ENCODE peak calls at places on chromosome 2, in ten cellular contexts. V is kidney, G is iPS DF 6.9, I is cardiac muscle cell, D is esophagus muscularis mucosa, B is fibroblast of lung, W is OCI-LY7, U is astrocyte, P is H1, S is tibial nerve. R is an unnamed sample. For H3K36me3, the result is how much of the 10 kb centered on the place peaks cover.

GRCh38 chr2:67515021-67515420 is 117.9 kb downstream of the ETAA1 start:
- DNase-seq in U (no peak), B (peak), S (no peak), P (no peak), G (no peak), W (no peak), V (no peak), I (no peak), D (no peak), R (peak)

GRCh38 chr2:43285987-43286386 is 59.6 kb upstream of the ZFP36L2 start:
- DNase-seq in W (no peak), B (no peak), S (no peak), V (no peak), I (no peak), P (no peak), D (no peak), G (no peak), U (no peak), R (no peak)

GRCh38 chr2:190649035-190649797 is at the start of gene NAB1:
- DNase-seq in B (peak), I (peak), D (no peak), P (no peak), V (peak), S (no peak), U (no peak), W (peak), G (no peak), R (no peak)

GRCh38 chr2:10787176-10787968 is 25.2 kb downstream of the PDIA6 start:
- DNase-seq in S (no peak), D (no peak), P (no peak), I (no peak), U (no peak), W (peak), G (no peak), B (no peak), V (peak), R (no peak)

GRCh38 chr2:160555420-160555819 is 61.8 kb upstream of the RBMS1 start:
- DNase-seq in U (no peak), D (no peak), G (no peak), W (no peak), V (no peak), I (no peak), B (no peak), P (no peak), S (no peak), R (peak)

GRCh38 chr2:127040169-127040568 is 66.8 kb downstream of the BIN1 start:
- DNase-seq in G (no peak), B (no peak), S (no peak), W (no peak), I (no peak), P (no peak), D (no peak), V (no peak), U (no peak), R (no peak)

GRCh38 chr2:239700946-239701345 is 300.1 kb upstream of the HDAC4 start:
- DNase-seq in D (no peak), W (no peak), V (no peak), P (no peak), U (no peak), S (no peak), G (no peak), I (no peak), B (no peak), R (no peak)

GRCh38 chr2:59684771-59685166 is 868.7 kb downstream of the BCL11A start:
- DNase-seq in G (no peak), I (no peak), D (no peak), S (no peak), W (no peak), U (no peak), B (no peak), P (no peak), V (no peak), R (no peak)

GRCh38 chr2:86772626-86773025 is 18.1 kb downstream of the CD8A start:
- DNase-seq in G (no peak), I (no peak), D (no peak), W (peak), P (no peak), V (no peak), U (no peak), B (no peak), S (no peak), R (no peak)
- H3K36me3 ChIP-seq in G (under half), I (under half), D (half or more), W (half or more), P (under half), V (under half), U (under half), B (under half), S (half or more), R (under half)

GRCh38 chr2:105804266-105804665 is 59.6 kb downstream of the NCK2 start:
- DNase-seq in U (peak), B (peak), G (no peak), S (no peak), P (no peak), D (no peak), I (no peak), W (no peak), V (no peak), R (no peak)

GRCh38 chr2:105802587-105802986 is 57.9 kb downstream of the NCK2 start:
- DNase-seq in U (no peak), W (peak), P (no peak), S (no peak), B (no peak), G (no peak), I (no peak), D (no peak), V (no peak), R (peak)

GRCh38 chr2:105803773-105804172 is 59.1 kb downstream of the NCK2 start:
- DNase-seq in W (no peak), B (peak), S (no peak), P (no peak), D (no peak), V (no peak), I (no peak), U (peak), G (no peak), R (no peak)

GRCh38 chr2:105801961-105802360 is 57.2 kb downstream of the NCK2 start:
- DNase-seq in U (no peak), V (no peak), G (no peak), B (no peak), D (no peak), P (no peak), I (no peak), S (no peak), W (no peak), R (no peak)

DNA sequence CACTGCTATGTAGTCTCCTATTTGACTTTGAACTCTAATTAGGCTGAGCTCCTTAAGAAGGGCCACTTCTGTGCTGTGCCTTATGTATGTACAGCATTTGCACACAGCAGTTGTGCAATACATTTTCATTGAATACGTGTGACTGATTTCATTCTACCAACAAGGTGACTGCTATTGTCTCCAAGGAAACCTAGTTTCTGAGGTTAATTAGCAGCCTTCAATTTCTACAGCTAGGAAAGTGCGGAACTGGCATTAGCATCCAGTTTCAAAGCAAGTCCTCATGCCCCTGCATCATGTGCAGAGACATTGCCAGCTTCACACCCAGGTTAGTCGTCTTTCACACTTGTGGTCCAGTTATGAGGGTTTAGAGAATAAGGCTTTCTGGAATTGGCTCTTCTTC is 58.6 kb downstream of the NCK2 start:
- DNase-seq in P (no peak), U (no peak), V (no peak), B (no peak), W (no peak), I (no peak), G (no peak), S (no peak), D (no peak), R (peak)
- H3K36me3 ChIP-seq in P (under half), U (under half), V (under half), B (under half), W (under half), I (under half), G (under half), S (under half), D (under half), R (under half)

GRCh38 chr2:9467687-9468086 is 6.7 kb upstream of the IAH1 start:
- DNase-seq in D (no peak), B (no peak), V (peak), U (no peak), W (no peak), P (no peak), I (no peak), S (no peak), G (no peak), R (no peak)
- H3K36me3 ChIP-seq in D (under half), B (under half), V (under half), U (under half), W (half or more), P (under half), I (under half), S (half or more), G (under half), R (under half)

GRCh38 chr2:200494048-200494447 is 15.8 kb downstream of the KCTD18 start:
- DNase-seq in B (no peak), W (no peak), P (no peak), D (peak), I (no peak), G (no peak), U (no peak), V (no peak), S (no peak), R (no peak)
- H3K36me3 ChIP-seq in B (under half), W (half or more), P (under half), D (half or more), I (under half), G (under half), U (under half), V (under half), S (half or more), R (under half)

DNA sequence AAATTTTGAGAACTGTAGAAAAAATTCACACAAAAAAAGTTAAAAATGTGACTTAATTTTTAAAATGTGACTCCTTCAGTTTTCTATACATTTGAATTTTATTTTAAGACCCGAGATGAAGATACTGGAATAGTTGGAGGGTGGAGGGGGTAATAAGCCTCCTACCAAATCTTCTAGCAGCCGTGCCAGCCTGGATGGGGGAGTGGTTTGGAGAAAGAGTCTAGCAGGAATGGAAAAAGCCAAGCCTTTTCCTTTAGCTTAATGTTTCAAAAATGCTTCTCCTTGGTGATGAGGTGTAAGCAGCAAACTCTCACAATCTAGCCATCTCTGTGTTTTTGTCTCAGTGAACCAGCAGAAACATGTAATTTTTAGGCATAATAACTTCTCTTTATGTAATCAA is 14.7 kb downstream of the CASP8 start:
- DNase-seq in G (no peak), U (no peak), S (no peak), I (no peak), V (no peak), P (no peak), B (no peak), W (no peak), D (peak), R (no peak)
- H3K36me3 ChIP-seq in G (under half), U (under half), S (half or more), I (under half), V (under half), P (under half), B (under half), W (half or more), D (half or more), R (under half)

GRCh38 chr2:162058973-162059668 is 14.9 kb downstream of the DPP4 start:
- DNase-seq in B (peak), U (peak), W (no peak), P (no peak), I (no peak), G (no peak), V (no peak), S (no peak), D (peak), R (peak)
- H3K36me3 ChIP-seq in B (under half), U (under half), W (under half), P (under half), I (under half), G (under half), V (under half), S (under half), D (under half), R (under half)

GRCh38 chr2:47876912-47877311 is 29.4 kb downstream of the FBXO11 start:
- DNase-seq in V (no peak), P (no peak), D (no peak), S (no peak), G (no peak), W (no peak), B (no peak), I (no peak), U (no peak), R (no peak)

GRCh38 chr2:47868611-47869352 is 37.5 kb downstream of the FBXO11 start:
- DNase-seq in B (no peak), U (no peak), V (no peak), D (no peak), G (no peak), I (no peak), P (no peak), W (no peak), S (no peak), R (no peak)

GRCh38 chr2:47869859-47870258 is 36.4 kb downstream of the FBXO11 start:
- DNase-seq in P (no peak), S (no peak), U (peak), W (no peak), B (peak), D (no peak), G (no peak), V (no peak), I (no peak), R (no peak)

GRCh38 chr2:47870668-47871540 is 35.4 kb downstream of the FBXO11 start:
- DNase-seq in I (no peak), G (no peak), P (no peak), W (no peak), D (no peak), B (peak), S (no peak), U (no peak), V (no peak), R (no peak)

GRCh38 chr2:47872941-47873340 is 33.4 kb downstream of the FBXO11 start:
- DNase-seq in D (no peak), U (no peak), P (no peak), V (no peak), I (peak), W (no peak), B (no peak), S (no peak), G (no peak), R (no peak)
- H3K36me3 ChIP-seq in D (under half), U (under half), P (under half), V (under half), I (under half), W (half or more), B (under half), S (under half), G (under half), R (under half)

R was measured in bronchial epithelial cell.